ENCODE peak calls at places on chromosome 16, in eight cellular contexts. X is A549; P is lung; I is aorta; B is stimulated activated CD4-positive, alpha-beta T cell treated with anti-CD3 and anti-CD28 coated beads, Interleukin-12 subunit alpha, Interleukin-12 subunit beta, amount 100 ng/mL, for 4 hours; Q is stimulated activated CD8-positive, alpha-beta memory T cell treated with anti-CD3 and anti-CD28 coated beads, Interleukin-7, amount 100 ng/mL, for 1 hour; C is cardiac muscle cell; G is NCI-H524. L is an unnamed sample.

GRCh38 chr16:55655709-55656694 is at the start of gene SLC6A2:
- DNase-seq in Q (no peak), P (no peak), B (no peak), G (no peak), I (no peak), X (no peak), C (no peak), L (no peak)

GRCh38 chr16:68367891-68368601 is 57.2 kb downstream of the PRMT7 start:
- DNase-seq in C (no peak), I (no peak), X (no peak), B (no peak), G (no peak), P (no peak), Q (no peak), L (no peak)

GRCh38 chr16:82744958-82745357 is 118.2 kb downstream of the CDH13 start:
- DNase-seq in P (no peak), X (no peak), G (no peak), Q (no peak), B (no peak), I (no peak), C (no peak), L (no peak)

GRCh38 chr16:21338537-21339268 is 60.6 kb upstream of the CRYM start:
- DNase-seq in C (no peak), X (no peak), I (no peak), B (no peak), P (no peak), G (no peak), Q (no peak), L (no peak)

GRCh38 chr16:11342021-11342855 is 3.0 kb upstream of the RMI2 start:
- DNase-seq in G (no peak), X (no peak), C (no peak), P (no peak), Q (no peak), B (no peak), I (no peak), L (no peak)

GRCh38 chr16:3144331-3144881 is 9.6 kb downstream of the ZNF213 start:
- DNase-seq in C (no peak), X (no peak), Q (no peak), I (no peak), G (no peak), P (no peak), B (no peak), L (no peak)

GRCh38 chr16:85759631-85760419 is 8.9 kb upstream of the C16orf74 start:
- DNase-seq in C (no peak), I (no peak), B (no peak), X (peak), Q (no peak), P (no peak), G (peak), L (no peak)

GRCh38 chr16:88285514-88285822 is 97.3 kb upstream of the ZNF469 start:
- DNase-seq in Q (no peak), B (no peak), X (no peak), C (no peak), P (no peak), G (no peak), I (no peak), L (no peak)

GRCh38 chr16:17312100-17312732 is 158.5 kb downstream of the XYLT1 start:
- DNase-seq in P (no peak), Q (no peak), X (no peak), G (no peak), I (no peak), C (no peak), B (no peak), L (no peak)

GRCh38 chr16:73565263-73565662 is 517.3 kb upstream of the ZFHX3 start:
- DNase-seq in P (no peak), I (no peak), C (no peak), B (no peak), Q (no peak), X (no peak), G (no peak), L (no peak)

GRCh38 chr16:19817122-19817521 is 67.5 kb downstream of the GPRC5B start:
- DNase-seq in Q (no peak), G (no peak), B (no peak), C (no peak), X (no peak), I (no peak), P (no peak), L (no peak)